ENCODE peak calls at places on chromosome 3, in eight cellular contexts. J is Panc1; Q is bronchial epithelial cell; Y is GM04503; W is right lobe of liver; Z is stimulated activated CD4-positive, alpha-beta T cell treated with anti-CD3 and anti-CD28 coated beads, Interleukin-12 subunit alpha, Interleukin-12 subunit beta, amount 100 ng/mL, for 4 hours; F is mesothelial cell of epicardium; V is activated naive CD8-positive, alpha-beta T cell treated with anti-CD3 and anti-CD28 coated beads, Interleukin-2, amount 50 U/mL, for 24 hours. S is an unnamed sample.
A peak's percentile ranks its signal among the peaks of the same experiment; 100 is the strongest.

GRCh38 chr3:9732080-9732752 is 681 bp downstream of the BRPF1 start:
- DNase-seq in J (no peak), Q (no peak), Y (no peak), W (peak; percentile 41), Z (peak; percentile 20), F (no peak), V (peak; percentile 58), S (no peak)

GRCh38 chr3:41044526-41044925 is 154.8 kb upstream of the CTNNB1 start:
- DNase-seq in J (no peak), Q (no peak), Y (no peak), W (no peak), Z (no peak), F (no peak), V (no peak), S (no peak)

GRCh38 chr3:178949896-178950295 is 121.7 kb downstream of the ZMAT3 start:
- DNase-seq in J (no peak), Q (peak; percentile 29), Y (no peak), W (no peak), Z (no peak), F (no peak), V (no peak), S (no peak)

GRCh38 chr3:198079771-198080520 is 119.9 kb downstream of the LMLN start:
- DNase-seq in J (no peak), Q (peak; percentile 80), Y (no peak), W (no peak), Z (peak; percentile 42), F (no peak), V (peak; percentile 51), S (peak; percentile 2)

GRCh38 chr3:107543666-107544065 is 20.9 kb downstream of the BBX start:
- DNase-seq in J (no peak), Q (peak; percentile 10), Y (no peak), W (no peak), Z (no peak), F (no peak), V (no peak), S (no peak)

GRCh38 chr3:77672016-77672415 is 632.1 kb downstream of the ROBO2 start:
- DNase-seq in J (no peak), Q (peak; percentile 35), Y (no peak), W (no peak), Z (no peak), F (no peak), V (no peak), S (no peak)

GRCh38 chr3:46892285-46893145 is 15.0 kb downstream of the PTH1R start:
- DNase-seq in J (no peak), Q (peak; percentile 18), Y (no peak), W (peak; percentile 56), Z (no peak), F (no peak), V (no peak), S (peak; percentile 76)

GRCh38 chr3:16350041-16350952 is 85.3 kb downstream of the OXNAD1 start:
- DNase-seq in J (no peak), Q (peak; percentile 65), Y (peak; percentile 64), W (no peak), Z (no peak), F (no peak), V (no peak), S (no peak)

GRCh38 chr3:133777807-133778568 is 27.6 kb upstream of the SRPRB start:
- DNase-seq in J (no peak), Q (no peak), Y (no peak), W (no peak), Z (no peak), F (no peak), V (no peak), S (no peak)

GRCh38 chr3:37198996-37199395 is 24.6 kb upstream of the LRRFIP2 start:
- DNase-seq in J (no peak), Q (peak; percentile 52), Y (no peak), W (no peak), Z (no peak), F (no peak), V (no peak), S (no peak)

GRCh38 chr3:45906681-45907220 is 20.4 kb downstream of the CCR9 start:
- DNase-seq in J (no peak), Q (peak; percentile 18), Y (no peak), W (no peak), Z (no peak), F (no peak), V (no peak), S (no peak)

GRCh38 chr3:13927295-13927694 is 47.4 kb upstream of the WNT7A start:
- DNase-seq in J (no peak), Q (no peak), Y (no peak), W (no peak), Z (no peak), F (no peak), V (no peak), S (no peak)

GRCh38 chr3:46671541-46672348 is 21.7 kb downstream of the ALS2CL start:
- DNase-seq in J (no peak), Q (no peak), Y (no peak), W (peak; percentile 13), Z (no peak), F (peak; percentile 15), V (no peak), S (peak; percentile 13)

GRCh38 chr3:25940935-25941334 is 151.0 kb downstream of the OXSM start:
- DNase-seq in J (no peak), Q (no peak), Y (no peak), W (no peak), Z (no peak), F (no peak), V (no peak), S (no peak)